ENCODE peak calls at places on chromosomes 11 and 22, in five cellular contexts. A is GM12865; M is fibroblast of lung; R is CD8-positive, alpha-beta T cell; O is activated B cell treated with CpG ODN at 0.5 μM for 24 hours. D is an unnamed sample.
A peak's percentile ranks its signal among the peaks of the same experiment; 100 is the strongest.

GRCh38 chr22:21876486-21877176 is 9.2 kb upstream of the MAPK1 start:
- DNase-seq in R (no peak), O (no peak), A (peak; percentile 46), M (peak; percentile 44), D (no peak)

GRCh38 chr11:124069429-124070401 is 28.6 kb upstream of the OR10G7 start:
- DNase-seq in M (peak; percentile 54), R (no peak), O (no peak), A (peak; percentile 83), D (no peak)

GRCh38 chr11:11057472-11057854 is 199.6 kb upstream of the ZBED5 start:
- DNase-seq in O (no peak), M (peak; percentile 34), R (no peak), A (no peak), D (no peak)

GRCh38 chr11:10592331-10592730 is 23.9 kb upstream of the LYVE1 start:
- DNase-seq in A (no peak), R (no peak), O (no peak), M (peak; percentile 97), D (no peak)

GRCh38 chr11:10866893-10867331 is 9.1 kb upstream of the ZBED5 start:
- DNase-seq in O (no peak), R (no peak), A (no peak), M (peak; percentile 94), D (no peak)

GRCh38 chr22:35140879-35141745 is 75.2 kb downstream of the ISX start:
- DNase-seq in A (peak; percentile 83), O (no peak), M (no peak), R (no peak), D (no peak)

GRCh38 chr11:128938156-128938885 is 4.3 kb downstream of the TP53AIP1 start:
- DNase-seq in M (no peak), O (no peak), R (no peak), A (no peak), D (no peak)

GRCh38 chr11:134604886-134605285 is 192.8 kb upstream of the B3GAT1 start:
- DNase-seq in M (no peak), O (no peak), A (no peak), R (no peak), D (no peak)

GRCh38 chr22:40805239-40805638 is 13.9 kb downstream of the SLC25A17 start:
- DNase-seq in M (peak; percentile 34), A (no peak), O (no peak), R (no peak), D (no peak)

GRCh38 chr11:81596709-81597108 is 1137.0 kb downstream of the FAM181B start:
- DNase-seq in M (no peak), A (no peak), O (no peak), R (no peak), D (no peak)

GRCh38 chr22:40415531-40416266 is 45.3 kb downstream of the SGSM3 start:
- DNase-seq in R (no peak), A (peak; percentile 59), O (no peak), M (no peak), D (no peak)

GRCh38 chr11:98967005-98967404 is 53.7 kb upstream of the CNTN5 start:
- DNase-seq in A (no peak), M (no peak), O (no peak), R (no peak), D (no peak)

GRCh38 chr11:16603890-16604783 is 134.3 kb upstream of the C11orf58 start:
- DNase-seq in R (no peak), O (no peak), M (peak; percentile 45), A (no peak), D (no peak)

GRCh38 chr11:102421262-102421661 is 31.3 kb downstream of the TMEM123 start:
- DNase-seq in R (no peak), A (no peak), O (no peak), M (no peak), D (no peak)

GRCh38 chr22:41687901-41688364 is 734 bp downstream of the SNU13 start:
- DNase-seq in R (no peak), O (no peak), M (peak; percentile 22), A (peak; percentile 50), D (no peak)

GRCh38 chr22:35102663-35103062 is 36.7 kb downstream of the ISX start:
- DNase-seq in R (no peak), M (peak; percentile 1), O (no peak), A (peak; percentile 79), D (no peak)

DNA sequence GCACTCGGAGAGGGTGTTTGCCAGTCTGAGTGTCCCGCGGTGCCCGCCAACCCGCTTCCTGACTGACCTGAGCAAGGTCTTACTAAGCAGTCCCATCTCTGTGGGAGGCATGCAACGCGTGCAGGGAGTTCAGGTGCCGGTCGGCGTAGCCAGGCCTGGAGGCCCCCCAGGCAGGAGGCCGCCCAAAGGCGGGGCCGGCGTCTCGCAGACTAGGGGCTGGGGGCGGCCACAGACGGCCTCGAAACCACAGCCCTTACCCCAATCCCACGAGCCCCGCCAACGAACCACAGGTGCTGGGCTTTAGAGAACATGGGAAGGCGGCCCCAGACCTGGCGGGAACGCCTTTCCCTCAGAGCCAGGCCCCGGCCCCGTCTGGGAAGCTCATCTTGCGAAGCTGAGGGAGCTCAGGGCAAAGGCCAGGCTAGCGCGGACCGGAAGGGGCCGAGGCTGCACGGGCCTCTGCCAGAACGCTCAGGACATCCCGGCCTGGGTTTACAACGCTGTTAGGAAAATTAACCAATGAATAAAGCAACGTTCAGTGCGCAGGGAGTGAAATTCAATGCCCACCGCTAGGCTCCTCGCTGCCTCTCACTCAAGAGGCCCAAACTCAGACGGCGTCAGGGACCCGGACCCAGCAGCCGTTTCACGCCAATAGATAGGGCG is 2.1 kb upstream of the MTFP1 start:
- DNase-seq in R (no peak), O (no peak), M (no peak), A (peak; percentile 56), D (no peak)
- TF ChIP-seq CTCF in R (no peak), O (no peak), M (no peak), A (no peak), D (no peak)

GRCh38 chr11:22331771-22332170 is 6.4 kb upstream of the SLC17A6 start:
- DNase-seq in R (no peak), A (no peak), M (no peak), O (no peak), D (no peak)
- TF ChIP-seq CTCF in R (no peak), A (no peak), M (no peak), O (no peak), D (no peak)

GRCh38 chr11:8794677-8795103 is 112.1 kb downstream of the RPL27A start:
- DNase-seq in R (no peak), A (no peak), M (no peak), O (no peak), D (no peak)
- TF ChIP-seq CTCF in R (no peak), A (peak; percentile 28), M (no peak), O (no peak), D (no peak)

GRCh38 chr22:25622011-25622410 is 57.5 kb downstream of the GRK3 start:
- DNase-seq in O (no peak), M (peak; percentile 89), A (no peak), R (no peak), D (no peak)

GRCh38 chr22:25623851-25624250 is 59.4 kb downstream of the GRK3 start:
- DNase-seq in O (no peak), R (no peak), A (no peak), M (no peak), D (no peak)

GRCh38 chr22:25626146-25626992 is 61.9 kb downstream of the GRK3 start:
- DNase-seq in A (no peak), M (no peak), O (no peak), R (no peak), D (no peak)

GRCh38 chr22:25623310-25623734 is 58.8 kb downstream of the GRK3 start:
- DNase-seq in M (no peak), A (peak; percentile 87), R (no peak), O (no peak), D (no peak)

DNA sequence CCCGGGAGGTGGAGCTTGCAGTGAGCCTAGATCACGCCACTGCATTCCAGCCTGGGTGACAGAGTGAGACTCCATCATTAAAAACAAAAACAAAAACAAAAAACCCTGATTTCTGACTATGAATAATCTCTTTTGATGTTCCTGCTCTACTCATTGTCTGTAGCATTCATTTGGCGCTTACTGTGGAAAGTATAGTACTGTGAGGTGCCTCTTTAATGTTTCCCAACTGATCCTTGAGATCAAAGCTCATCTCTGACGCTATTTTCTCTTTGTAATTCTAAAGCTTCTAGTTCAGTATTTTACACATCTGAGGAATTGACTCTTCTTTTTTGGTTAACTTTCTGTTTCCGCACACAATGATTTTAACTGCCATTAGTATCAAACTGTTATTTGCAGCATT is 60.0 kb downstream of the GRK3 start:
- DNase-seq in A (no peak), M (no peak), R (no peak), O (no peak), D (no peak)
- TF ChIP-seq CTCF in A (no peak), M (no peak), R (no peak), O (no peak), D (no peak)

GRCh38 chr22:23892626-23893445 is 1.3 kb upstream of the MIF start:
- DNase-seq in O (no peak), R (no peak), M (no peak), A (no peak), D (no peak)

GRCh38 chr22:23889620-23890019 is 4.6 kb upstream of the MIF start:
- DNase-seq in M (no peak), A (no peak), O (no peak), R (no peak), D (no peak)

GRCh38 chr22:23892130-23892529 is 2.1 kb upstream of the MIF start:
- DNase-seq in M (no peak), A (no peak), O (no peak), R (no peak), D (no peak)

GRCh38 chr22:23891726-23892125 is 2.5 kb upstream of the MIF start:
- DNase-seq in A (no peak), R (no peak), M (no peak), O (no peak), D (no peak)

GRCh38 chr22:23888615-23889401 is 5.4 kb upstream of the MIF start:
- DNase-seq in R (no peak), A (no peak), M (peak; percentile 14), O (no peak), D (no peak)
- TF ChIP-seq CTCF in R (no peak), A (no peak), M (no peak), O (no peak), D (no peak)

GRCh38 chr11:78646564-78647185 is 72.0 kb upstream of the NARS2 start:
- DNase-seq in O (no peak), A (peak; percentile 61), M (peak; percentile 31), R (peak; percentile 59), D (no peak)
- TF ChIP-seq CTCF in O (no peak), A (peak; percentile 81), M (peak; percentile 67), R (peak; percentile 89), D (peak; percentile 73)

GRCh38 chr22:28743852-28744251 is 2.0 kb downstream of the HSCB start:
- DNase-seq in M (no peak), A (no peak), O (no peak), R (no peak), D (no peak)

GRCh38 chr22:28736296-28737155 is 5.1 kb downstream of the CHEK2 start:
- DNase-seq in R (no peak), M (no peak), A (no peak), O (no peak), D (no peak)

GRCh38 chr22:28741200-28741757 is 341 bp downstream of the CHEK2 start:
- DNase-seq in O (no peak), R (no peak), A (no peak), M (no peak), D (no peak)

GRCh38 chr22:28742562-28742962 is 723 bp downstream of the HSCB start:
- DNase-seq in M (no peak), R (no peak), A (no peak), O (no peak), D (no peak)

GRCh38 chr22:28741758-28742561 is at the start of the genes CHEK2 and HSCB:
- DNase-seq in M (peak; percentile 99), R (peak; percentile 96), A (peak; percentile 99), O (peak; percentile 85), D (peak; percentile 91)
- TF ChIP-seq CTCF in M (no peak), R (no peak), A (no peak), O (no peak), D (no peak)